ENCODE peak calls at places on chromosome 16, in four cellular contexts. V is cardiac muscle cell; J is fibroblast of the aortic adventitia; U is CD8-positive, alpha-beta T cell. C is an unnamed sample.

GRCh38 chr16:85092851-85093250 is 19.4 kb downstream of the CIBAR2 start:
- DNase-seq in J (no peak), U (no peak), V (no peak), C (no peak)

GRCh38 chr16:58481931-58482330 is 18.0 kb upstream of the NDRG4 start:
- DNase-seq in V (no peak), U (no peak), J (no peak), C (no peak)

GRCh38 chr16:84553873-84554399 is 49.5 kb upstream of the MEAK7 start:
- DNase-seq in V (no peak), U (peak; percentile 40), J (no peak), C (no peak)

GRCh38 chr16:85923153-85924021 is 24.4 kb downstream of the IRF8 start:
- DNase-seq in V (no peak), U (no peak), J (no peak), C (no peak)

GRCh38 chr16:22225060-22225459 is 19.0 kb downstream of the EEF2K start:
- DNase-seq in V (no peak), J (no peak), U (no peak), C (no peak)

GRCh38 chr16:11232852-11233726 is 22.9 kb downstream of the SOCS1 start:
- DNase-seq in J (no peak), V (no peak), U (peak; percentile 76), C (no peak)

GRCh38 chr16:56744996-56745640 is 15.2 kb downstream of the NUP93 start:
- DNase-seq in U (no peak), V (peak; percentile 90), J (no peak), C (no peak)

GRCh38 chr16:56547120-56547948 is 17.5 kb upstream of the MT4 start:
- DNase-seq in V (peak; percentile 26), U (no peak), J (peak; percentile 23), C (no peak)

GRCh38 chr16:4454618-4455017 is 19.8 kb downstream of the NMRAL1 start:
- DNase-seq in V (peak; percentile 55), J (no peak), U (no peak), C (no peak)

GRCh38 chr16:47973552-47973951 is 182.2 kb downstream of the ABCC12 start:
- DNase-seq in V (no peak), U (no peak), J (no peak), C (no peak)

GRCh38 chr16:87851141-87851587 is 18.1 kb downstream of the SLC7A5 start:
- DNase-seq in J (no peak), V (no peak), U (no peak), C (no peak)

GRCh38 chr16:85631230-85631629 is 18.1 kb downstream of the GSE1 start:
- DNase-seq in J (no peak), U (no peak), V (no peak), C (no peak)

GRCh38 chr16:73026754-73027654 is 20.9 kb downstream of the ZFHX3 start:
- DNase-seq in J (no peak), U (no peak), V (no peak), C (no peak)

GRCh38 chr16:82062645-82063058 is 27.6 kb downstream of the HSD17B2 start:
- DNase-seq in V (no peak), U (no peak), J (peak; percentile 36), C (no peak)

GRCh38 chr16:2157480-2158261 is 2.1 kb downstream of the TRAF7 start:
- DNase-seq in V (no peak), U (no peak), J (no peak), C (no peak)

GRCh38 chr16:50282010-50282538 is 15.7 kb downstream of the ADCY7 start:
- DNase-seq in U (peak; percentile 48), J (peak; percentile 52), V (no peak), C (peak; percentile 82)

GRCh38 chr16:87442581-87442966 is 50.2 kb downstream of the ZCCHC14 start:
- DNase-seq in J (peak; percentile 57), U (no peak), V (no peak), C (no peak)

GRCh38 chr16:51577621-51578303 is 426.7 kb upstream of the SALL1 start:
- DNase-seq in V (peak; percentile 63), U (no peak), J (no peak), C (no peak)

GRCh38 chr16:69107311-69107962 is 2.0 kb downstream of the HAS3 start:
- DNase-seq in U (no peak), V (peak; percentile 40), J (peak; percentile 19), C (no peak)

GRCh38 chr16:66899310-66899944 is 19.1 kb downstream of the PDP2 start:
- DNase-seq in U (no peak), V (no peak), J (peak; percentile 78), C (no peak)

GRCh38 chr16:88993006-88993787 is 16.2 kb upstream of the CBFA2T3 start:
- DNase-seq in V (no peak), U (no peak), J (no peak), C (no peak)

GRCh38 chr16:23182675-23183485 is at the start of gene SCNN1G:
- DNase-seq in U (no peak), V (peak; percentile 39), J (no peak), C (no peak)

GRCh38 chr16:10776280-10776679 is 32.6 kb downstream of the NUBP1 start:
- DNase-seq in V (no peak), U (no peak), J (no peak), C (peak; percentile 69)

GRCh38 chr16:11208916-11209665 is 46.9 kb downstream of the SOCS1 start:
- DNase-seq in J (no peak), V (no peak), U (no peak), C (no peak)

GRCh38 chr16:80006175-80006895 is 405.8 kb upstream of the MAF start:
- DNase-seq in U (no peak), J (no peak), V (no peak), C (no peak)

GRCh38 chr16:20409398-20410152 is at the start of gene ACSM5:
- DNase-seq in V (peak; percentile 15), U (no peak), J (no peak), C (no peak)
- H3K4me3 ChIP-seq in V (no peak within 1 kb of the TSS), U (no peak within 1 kb of the TSS), J (no peak within 1 kb of the TSS), C (no peak within 1 kb of the TSS)

GRCh38 chr16:68003031-68003430 is 3.7 kb upstream of the DPEP2 start:
- DNase-seq in U (no peak), V (no peak), J (peak; percentile 69), C (no peak)

GRCh38 chr16:68009157-68009735 is 6.5 kb downstream of the DPEP2NB start:
- DNase-seq in U (no peak), J (no peak), V (no peak), C (no peak)

GRCh38 chr16:68000024-68000423 is 740 bp upstream of the DPEP2 start:
- DNase-seq in U (no peak), V (no peak), J (no peak), C (no peak)

GRCh38 chr16:68000450-68000849 is 1.2 kb upstream of the DPEP2 start:
- DNase-seq in U (no peak), V (no peak), J (peak; percentile 13), C (no peak)

DNA sequence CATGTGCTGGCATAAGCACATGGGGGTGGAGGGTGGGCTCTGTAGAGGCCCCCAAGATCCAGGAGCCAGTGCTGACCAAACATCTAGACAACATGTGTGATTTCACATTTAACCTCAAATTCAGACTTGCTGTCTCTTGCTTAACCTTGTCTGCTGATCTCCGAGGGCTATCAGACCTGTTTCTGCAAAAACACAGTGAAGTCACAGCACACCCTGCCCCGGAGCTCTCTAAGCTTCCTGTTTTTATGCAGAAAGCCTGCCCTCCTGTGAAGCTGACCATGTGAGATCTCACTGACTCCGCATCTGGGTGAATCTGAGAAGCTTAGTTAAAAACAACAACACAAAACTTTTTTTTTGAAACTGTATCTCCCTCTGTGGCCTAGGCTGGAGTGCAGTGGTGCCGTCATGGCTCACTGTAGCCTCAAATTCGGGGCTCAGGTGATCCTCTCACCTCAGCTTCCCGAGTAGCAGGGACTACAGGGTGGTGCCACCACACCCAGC is 6.6 kb upstream of the DPEP2 start:
- DNase-seq in U (peak; percentile 47), V (no peak), J (no peak), C (no peak)
- H3K4me3 ChIP-seq in U (no peak overlapping the region), V (no peak overlapping the region), J (no peak overlapping the region), C (no peak overlapping the region)

DNA sequence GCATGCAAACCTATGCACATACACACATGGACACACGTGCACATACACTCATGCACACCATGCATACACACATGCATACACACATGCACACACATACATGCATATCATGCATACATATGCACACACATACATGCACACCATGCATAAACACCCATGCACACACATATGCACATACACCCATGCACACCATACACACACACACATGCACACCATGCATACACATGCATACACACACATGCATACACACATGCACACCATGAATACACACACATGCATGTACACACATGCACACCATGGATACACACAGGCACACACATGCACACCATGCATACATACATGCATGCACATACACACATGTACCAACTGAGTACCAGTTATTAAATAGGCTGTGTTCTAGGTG is 543.3 kb upstream of the EEF2KMT start:
- DNase-seq in J (no peak), V (no peak), U (no peak), C (no peak)
- H3K4me3 ChIP-seq in J (no peak overlapping the region), V (no peak overlapping the region), U (no peak overlapping the region), C (no peak overlapping the region)

GRCh38 chr16:30004424-30004776 is 6.4 kb downstream of the DOC2A start:
- DNase-seq in U (no peak), J (no peak), V (no peak), C (no peak)

GRCh38 chr16:30000768-30001631 is 5.0 kb downstream of the INO80E start:
- DNase-seq in U (no peak), V (no peak), J (no peak), C (no peak)

GRCh38 chr16:30003670-30004423 is 7.0 kb downstream of the DOC2A start:
- DNase-seq in J (no peak), V (no peak), U (no peak), C (no peak)

GRCh38 chr16:30004811-30005242 is 6.0 kb downstream of the DOC2A start:
- DNase-seq in J (no peak), V (no peak), U (no peak), C (no peak)

DNA sequence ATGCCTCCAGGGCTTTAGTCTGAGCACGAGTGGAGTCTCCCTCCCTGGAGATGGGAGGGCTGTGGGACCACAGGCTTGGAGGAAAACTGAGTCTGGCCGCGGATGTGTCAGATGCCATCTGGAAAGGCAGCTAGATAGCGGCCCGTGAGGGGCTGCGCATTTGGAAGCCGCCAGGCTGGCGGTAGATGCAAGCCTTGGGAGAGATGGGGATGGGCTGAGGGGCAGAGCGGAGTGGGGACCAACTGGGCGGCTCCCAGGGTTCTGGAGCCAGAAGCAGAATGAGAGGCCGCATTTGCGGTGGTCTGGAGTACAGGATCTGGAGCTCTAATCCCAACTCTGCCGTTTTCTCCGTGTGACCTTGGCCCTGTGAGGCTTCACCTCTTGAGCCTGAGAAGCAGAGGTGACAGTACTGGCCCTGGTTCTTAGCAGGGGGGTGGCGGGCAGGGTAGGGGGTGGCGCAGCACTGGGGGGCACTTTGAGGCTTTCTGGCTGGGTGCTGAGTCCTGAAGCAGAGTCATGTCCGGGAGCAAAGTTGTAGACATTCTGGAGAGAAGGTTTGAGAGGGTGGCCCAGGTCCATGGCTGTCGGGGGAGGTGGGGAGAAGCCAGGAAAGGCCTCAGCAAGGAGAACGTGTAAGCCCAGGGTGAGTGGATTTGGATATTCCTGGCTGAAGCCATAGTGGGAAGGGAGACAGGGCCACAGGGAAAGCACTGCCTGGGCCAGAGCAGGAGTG is 6.7 kb downstream of the INO80E start:
- DNase-seq in U (no peak), J (no peak), V (no peak), C (no peak)
- H3K4me3 ChIP-seq in U (no peak overlapping the region), J (no peak overlapping the region), V (no peak overlapping the region), C (no peak overlapping the region)

GRCh38 chr16:7014756-7015155 is 317.9 kb upstream of the RBFOX1 start:
- DNase-seq in V (no peak), J (no peak), U (no peak), C (no peak)
- H3K4me3 ChIP-seq in V (no peak overlapping the region), J (no peak overlapping the region), U (no peak overlapping the region), C (no peak overlapping the region)

C was measured in GM12864.